ENCODE peak calls at places on chromosomes 1 and 21, in five cellular contexts. One of them, this sample, is unnamed.

GRCh38 chr1:10541286-10541685 is 66.5 kb downstream of the PEX14 start:
- DNase-seq in neural progenitor cell: no peak
- DNase-seq in IMR-90: no peak
- DNase-seq in neuronal stem cell: no peak
- DNase-seq in GM23248: no peak
- DNase-seq in this sample: no peak

GRCh38 chr21:17730782-17731181 is 88.4 kb downstream of the C21orf91 start:
- DNase-seq in neural progenitor cell: no peak
- DNase-seq in IMR-90: no peak
- DNase-seq in neuronal stem cell: no peak
- DNase-seq in GM23248: peak
- DNase-seq in this sample: no peak

GRCh38 chr1:61052393-61053280 is 29.7 kb upstream of the NFIA start:
- DNase-seq in neural progenitor cell: peak
- DNase-seq in IMR-90: no peak
- DNase-seq in neuronal stem cell: no peak
- DNase-seq in GM23248: no peak
- DNase-seq in this sample: no peak

GRCh38 chr1:16978589-16979474 is 1.6 kb downstream of the MFAP2 start:
- DNase-seq in neural progenitor cell: peak
- DNase-seq in IMR-90: peak
- DNase-seq in neuronal stem cell: no peak
- DNase-seq in GM23248: peak
- DNase-seq in this sample: peak

GRCh38 chr1:51341876-51342496 is 11.6 kb upstream of the TTC39A start:
- DNase-seq in neural progenitor cell: peak
- DNase-seq in IMR-90: no peak
- DNase-seq in neuronal stem cell: no peak
- DNase-seq in GM23248: no peak
- DNase-seq in this sample: no peak

GRCh38 chr1:33181038-33181861 is 593 bp downstream of the TRIM62 start:
- DNase-seq in neural progenitor cell: peak
- DNase-seq in IMR-90: peak
- DNase-seq in neuronal stem cell: peak
- DNase-seq in GM23248: peak
- DNase-seq in this sample: peak

GRCh38 chr1:203440780-203441179 is 34.8 kb upstream of the PRELP start:
- DNase-seq in neural progenitor cell: peak
- DNase-seq in IMR-90: peak
- DNase-seq in neuronal stem cell: no peak
- DNase-seq in GM23248: peak
- DNase-seq in this sample: peak

GRCh38 chr1:50175711-50176562 is 67.2 kb downstream of the ELAVL4 start:
- DNase-seq in neural progenitor cell: no peak
- DNase-seq in IMR-90: no peak
- DNase-seq in neuronal stem cell: no peak
- DNase-seq in GM23248: no peak
- DNase-seq in this sample: no peak

GRCh38 chr21:42565886-42566523 is 52.4 kb downstream of the SLC37A1 start:
- DNase-seq in neural progenitor cell: no peak
- DNase-seq in IMR-90: no peak
- DNase-seq in neuronal stem cell: no peak
- DNase-seq in GM23248: no peak
- DNase-seq in this sample: no peak

GRCh38 chr1:166471359-166471758 is 304.6 kb upstream of the FAM78B start:
- DNase-seq in neural progenitor cell: peak
- DNase-seq in IMR-90: no peak
- DNase-seq in neuronal stem cell: no peak
- DNase-seq in GM23248: no peak
- DNase-seq in this sample: no peak

GRCh38 chr1:59580257-59580656 is 234.5 kb upstream of the HOOK1 start:
- DNase-seq in neural progenitor cell: no peak
- DNase-seq in IMR-90: no peak
- DNase-seq in neuronal stem cell: no peak
- DNase-seq in GM23248: no peak
- DNase-seq in this sample: no peak

GRCh38 chr21:38918629-38919346 is 113.1 kb downstream of the ETS2 start:
- DNase-seq in neural progenitor cell: no peak
- DNase-seq in IMR-90: no peak
- DNase-seq in neuronal stem cell: no peak
- DNase-seq in GM23248: no peak
- DNase-seq in this sample: peak

GRCh38 chr1:244322791-244323521 is 128.8 kb downstream of the ADSS2 start:
- DNase-seq in neural progenitor cell: no peak
- DNase-seq in IMR-90: peak
- DNase-seq in neuronal stem cell: no peak
- DNase-seq in GM23248: peak
- DNase-seq in this sample: peak

GRCh38 chr1:157844084-157844830 is 2.6 kb upstream of the CD5L start:
- DNase-seq in neural progenitor cell: no peak
- DNase-seq in IMR-90: no peak
- DNase-seq in neuronal stem cell: no peak
- DNase-seq in GM23248: no peak
- DNase-seq in this sample: no peak

GRCh38 chr1:89271616-89272015 is 1.0 kb downstream of the GBP5 start:
- DNase-seq in neural progenitor cell: no peak
- DNase-seq in IMR-90: peak
- DNase-seq in neuronal stem cell: no peak
- DNase-seq in GM23248: peak
- DNase-seq in this sample: no peak

GRCh38 chr1:91406773-91407389 is 2.2 kb upstream of the HFM1 start:
- DNase-seq in neural progenitor cell: no peak
- DNase-seq in IMR-90: no peak
- DNase-seq in neuronal stem cell: no peak
- DNase-seq in GM23248: peak
- DNase-seq in this sample: no peak

GRCh38 chr1:15132961-15133360 is 20.6 kb upstream of the TMEM51 start:
- DNase-seq in neural progenitor cell: no peak
- DNase-seq in IMR-90: no peak
- DNase-seq in neuronal stem cell: no peak
- DNase-seq in GM23248: no peak
- DNase-seq in this sample: peak

GRCh38 chr1:32241011-32241763 is 5.8 kb upstream of the FAM167B start:
- DNase-seq in neural progenitor cell: peak
- DNase-seq in IMR-90: peak
- DNase-seq in neuronal stem cell: peak
- DNase-seq in GM23248: peak
- DNase-seq in this sample: peak

GRCh38 chr1:210363119-210363518 is 34.4 kb downstream of the HHAT start:
- DNase-seq in neural progenitor cell: no peak
- DNase-seq in IMR-90: no peak
- DNase-seq in neuronal stem cell: no peak
- DNase-seq in GM23248: no peak
- DNase-seq in this sample: no peak

GRCh38 chr1:98104285-98104684 is 183.5 kb upstream of the DPYD start:
- DNase-seq in neural progenitor cell: no peak
- DNase-seq in IMR-90: peak
- DNase-seq in neuronal stem cell: no peak
- DNase-seq in GM23248: peak
- DNase-seq in this sample: no peak

GRCh38 chr21:14766241-14766640 is 220.1 kb upstream of the SAMSN1 start:
- DNase-seq in neural progenitor cell: peak
- DNase-seq in IMR-90: no peak
- DNase-seq in neuronal stem cell: no peak
- DNase-seq in GM23248: no peak
- DNase-seq in this sample: no peak

GRCh38 chr21:28705616-28706015 is 287.1 kb downstream of the LTN1 start:
- DNase-seq in neural progenitor cell: no peak
- DNase-seq in IMR-90: peak
- DNase-seq in neuronal stem cell: no peak
- DNase-seq in GM23248: peak
- DNase-seq in this sample: no peak

GRCh38 chr1:40709100-40709801 is 17.7 kb downstream of the NFYC start:
- DNase-seq in neural progenitor cell: peak
- DNase-seq in IMR-90: peak
- DNase-seq in neuronal stem cell: peak
- DNase-seq in GM23248: peak
- DNase-seq in this sample: peak

GRCh38 chr1:148263906-148264255 is 111.8 kb upstream of the NBPF11 start:
- DNase-seq in neural progenitor cell: no peak
- DNase-seq in IMR-90: no peak
- DNase-seq in neuronal stem cell: no peak
- DNase-seq in GM23248: no peak
- DNase-seq in this sample: no peak

GRCh38 chr1:22117851-22118250 is 25.0 kb downstream of the WNT4 start:
- DNase-seq in neural progenitor cell: no peak
- DNase-seq in IMR-90: no peak
- DNase-seq in neuronal stem cell: no peak
- DNase-seq in GM23248: no peak
- DNase-seq in this sample: no peak

GRCh38 chr1:89051300-89051943 is 13.6 kb downstream of the GBP1 start:
- DNase-seq in neural progenitor cell: no peak
- DNase-seq in IMR-90: no peak
- DNase-seq in neuronal stem cell: no peak
- DNase-seq in GM23248: no peak
- DNase-seq in this sample: no peak

GRCh38 chr1:2234762-2235113 is 6.6 kb downstream of the SKI start:
- DNase-seq in neural progenitor cell: no peak
- DNase-seq in IMR-90: no peak
- DNase-seq in neuronal stem cell: no peak
- DNase-seq in GM23248: no peak
- DNase-seq in this sample: no peak

GRCh38 chr1:2232916-2233438 is 4.9 kb downstream of the SKI start:
- DNase-seq in neural progenitor cell: no peak
- DNase-seq in IMR-90: no peak
- DNase-seq in neuronal stem cell: no peak
- DNase-seq in GM23248: peak
- DNase-seq in this sample: no peak

GRCh38 chr1:2235300-2235998 is 7.3 kb downstream of the SKI start:
- DNase-seq in neural progenitor cell: no peak
- DNase-seq in IMR-90: no peak
- DNase-seq in neuronal stem cell: no peak
- DNase-seq in GM23248: no peak
- DNase-seq in this sample: no peak

GRCh38 chr1:2233468-2233867 is 5.3 kb downstream of the SKI start:
- DNase-seq in neural progenitor cell: no peak
- DNase-seq in IMR-90: no peak
- DNase-seq in neuronal stem cell: no peak
- DNase-seq in GM23248: peak
- DNase-seq in this sample: no peak

GRCh38 chr1:2233997-2234761 is 6.1 kb downstream of the SKI start:
- DNase-seq in neural progenitor cell: no peak
- DNase-seq in IMR-90: peak
- DNase-seq in neuronal stem cell: no peak
- DNase-seq in GM23248: peak
- DNase-seq in this sample: peak
- H3K4me3 ChIP-seq in neural progenitor cell: no peak
- H3K4me3 ChIP-seq in IMR-90: no peak
- H3K4me3 ChIP-seq in neuronal stem cell: no peak
- H3K4me3 ChIP-seq in GM23248: peak
- H3K4me3 ChIP-seq in this sample: no peak

GRCh38 chr1:92921031-92922023 is 39.9 kb downstream of the DIPK1A start:
- DNase-seq in neural progenitor cell: no peak
- DNase-seq in IMR-90: no peak
- DNase-seq in neuronal stem cell: no peak
- DNase-seq in GM23248: peak
- DNase-seq in this sample: no peak

GRCh38 chr1:92922378-92923035 is 38.8 kb downstream of the DIPK1A start:
- DNase-seq in neural progenitor cell: no peak
- DNase-seq in IMR-90: no peak
- DNase-seq in neuronal stem cell: no peak
- DNase-seq in GM23248: peak
- DNase-seq in this sample: no peak

GRCh38 chr1:92913093-92913819 is 48.0 kb downstream of the DIPK1A start:
- DNase-seq in neural progenitor cell: no peak
- DNase-seq in IMR-90: no peak
- DNase-seq in neuronal stem cell: no peak
- DNase-seq in GM23248: no peak
- DNase-seq in this sample: no peak

GRCh38 chr1:92915547-92915946 is 45.7 kb downstream of the DIPK1A start:
- DNase-seq in neural progenitor cell: no peak
- DNase-seq in IMR-90: no peak
- DNase-seq in neuronal stem cell: no peak
- DNase-seq in GM23248: no peak
- DNase-seq in this sample: no peak

GRCh38 chr1:92916899-92917298 is 44.4 kb downstream of the DIPK1A start:
- DNase-seq in neural progenitor cell: no peak
- DNase-seq in IMR-90: peak
- DNase-seq in neuronal stem cell: no peak
- DNase-seq in GM23248: peak
- DNase-seq in this sample: no peak
- H3K4me2 ChIP-seq in neural progenitor cell: no peak
- H3K4me2 ChIP-seq in IMR-90: peak
- H3K4me2 ChIP-seq in neuronal stem cell: no peak
- H3K4me2 ChIP-seq in GM23248: no peak
- H3K4me2 ChIP-seq in this sample: peak

GRCh38 chr1:225811622-225812487 is 1.9 kb downstream of the EPHX1 start:
- DNase-seq in neural progenitor cell: peak
- DNase-seq in IMR-90: no peak
- DNase-seq in neuronal stem cell: no peak
- DNase-seq in GM23248: peak
- DNase-seq in this sample: no peak
- H3K4me3 ChIP-seq in neural progenitor cell: no peak
- H3K4me3 ChIP-seq in IMR-90: no peak
- H3K4me3 ChIP-seq in neuronal stem cell: no peak
- H3K4me3 ChIP-seq in GM23248: peak
- H3K4me3 ChIP-seq in this sample: no peak

DNA sequence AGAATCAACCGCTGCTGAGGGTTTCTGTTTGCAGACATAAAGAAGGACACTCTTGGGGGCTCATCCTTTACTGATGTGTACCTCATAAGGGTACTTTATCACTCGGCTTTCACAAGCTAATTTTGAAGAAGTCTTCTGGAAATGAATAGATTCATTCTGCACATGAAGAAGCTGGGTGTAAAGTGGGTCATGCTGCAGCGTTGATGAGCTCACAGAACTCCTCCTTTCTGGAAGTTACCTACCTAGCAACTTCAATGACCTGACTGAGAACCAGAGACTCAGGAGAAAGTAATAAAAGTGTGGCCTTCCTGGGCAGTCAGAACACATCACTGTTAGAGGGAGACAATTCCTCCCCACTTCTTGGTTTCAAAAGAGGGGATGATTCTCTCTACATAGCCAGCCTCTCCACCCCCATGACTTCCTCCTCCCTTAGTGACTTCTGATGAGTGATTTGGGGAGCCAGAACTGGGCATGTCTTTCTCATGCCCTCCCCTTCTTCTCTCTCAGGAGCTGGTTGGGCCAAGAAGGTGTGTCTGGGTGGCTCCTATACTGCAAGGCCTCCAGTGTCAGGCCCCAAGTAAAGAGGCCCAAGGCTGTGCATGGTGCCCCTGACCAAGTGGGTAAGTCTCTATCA is 27.0 kb downstream of the PCNX2 start:
- DNase-seq in neural progenitor cell: no peak
- DNase-seq in IMR-90: no peak
- DNase-seq in neuronal stem cell: no peak
- DNase-seq in GM23248: no peak
- DNase-seq in this sample: no peak
- H3K4me2 ChIP-seq in neural progenitor cell: no peak
- H3K4me2 ChIP-seq in IMR-90: no peak
- H3K4me2 ChIP-seq in neuronal stem cell: no peak
- H3K4me2 ChIP-seq in GM23248: no peak
- H3K4me2 ChIP-seq in this sample: no peak

GRCh38 chr1:199866210-199866617 is 161.3 kb upstream of the NR5A2 start:
- DNase-seq in neural progenitor cell: no peak
- DNase-seq in IMR-90: no peak
- DNase-seq in neuronal stem cell: no peak
- DNase-seq in GM23248: no peak
- DNase-seq in this sample: no peak
- H3K4me3 ChIP-seq in neural progenitor cell: no peak
- H3K4me3 ChIP-seq in IMR-90: no peak
- H3K4me3 ChIP-seq in neuronal stem cell: no peak
- H3K4me3 ChIP-seq in GM23248: no peak
- H3K4me3 ChIP-seq in this sample: no peak

GRCh38 chr1:111062081-111062480 is 77.8 kb downstream of the DRAM2 start:
- DNase-seq in neural progenitor cell: no peak
- DNase-seq in IMR-90: no peak
- DNase-seq in neuronal stem cell: no peak
- DNase-seq in GM23248: no peak
- DNase-seq in this sample: no peak
- H3K4me2 ChIP-seq in neural progenitor cell: no peak
- H3K4me2 ChIP-seq in IMR-90: no peak
- H3K4me2 ChIP-seq in neuronal stem cell: no peak
- H3K4me2 ChIP-seq in GM23248: no peak
- H3K4me2 ChIP-seq in this sample: no peak